ENCODE peak calls at places on chromosomes 3 and 15, in nine cellular contexts. One of them, this sample, is unnamed.

GRCh38 chr15:97959738-97960363 is 652 bp upstream of the ARRDC4 start:
- DNase-seq in fibroblast of lung: no peak
- DNase-seq in esophagus squamous epithelium: no peak
- DNase-seq in A549: no peak
- DNase-seq in adrenal gland: no peak
- DNase-seq in tibial artery: no peak
- DNase-seq in endodermal cell: no peak
- DNase-seq in psoas muscle: no peak
- DNase-seq in IMR-90: no peak
- DNase-seq in this sample: no peak

GRCh38 chr3:157127831-157128767 is 31.8 kb downstream of the CCNL1 start:
- DNase-seq in adrenal gland: peak; percentile 94
- DNase-seq in A549: peak; percentile 50
- DNase-seq in IMR-90: peak; percentile 89
- DNase-seq in psoas muscle: peak; percentile 51
- DNase-seq in endodermal cell: peak; percentile 73
- DNase-seq in esophagus squamous epithelium: no peak
- DNase-seq in fibroblast of lung: peak; percentile 88
- DNase-seq in tibial artery: peak; percentile 77
- DNase-seq in this sample: peak; percentile 93

GRCh38 chr15:39641187-39641889 is 60.5 kb downstream of the THBS1 start:
- DNase-seq in fibroblast of lung: peak; percentile 57
- DNase-seq in esophagus squamous epithelium: no peak
- DNase-seq in IMR-90: peak; percentile 48
- DNase-seq in psoas muscle: no peak
- DNase-seq in adrenal gland: no peak
- DNase-seq in endodermal cell: no peak
- DNase-seq in A549: no peak
- DNase-seq in tibial artery: no peak
- DNase-seq in this sample: peak; percentile 93

GRCh38 chr15:70086636-70087035 is 11.1 kb downstream of the TLE3 start:
- DNase-seq in endodermal cell: no peak
- DNase-seq in esophagus squamous epithelium: no peak
- DNase-seq in psoas muscle: no peak
- DNase-seq in tibial artery: peak; percentile 45
- DNase-seq in adrenal gland: no peak
- DNase-seq in fibroblast of lung: no peak
- DNase-seq in IMR-90: no peak
- DNase-seq in A549: no peak
- DNase-seq in this sample: no peak

GRCh38 chr3:54536450-54536849 is 391.4 kb downstream of the LRTM1 start:
- DNase-seq in A549: no peak
- DNase-seq in psoas muscle: peak; percentile 16
- DNase-seq in IMR-90: no peak
- DNase-seq in endodermal cell: no peak
- DNase-seq in adrenal gland: no peak
- DNase-seq in tibial artery: no peak
- DNase-seq in fibroblast of lung: no peak
- DNase-seq in esophagus squamous epithelium: no peak
- DNase-seq in this sample: no peak

GRCh38 chr3:156433138-156433537 is 121.8 kb downstream of the SSR3 start:
- DNase-seq in A549: no peak
- DNase-seq in esophagus squamous epithelium: no peak
- DNase-seq in IMR-90: peak; percentile 28
- DNase-seq in fibroblast of lung: peak; percentile 80
- DNase-seq in tibial artery: no peak
- DNase-seq in endodermal cell: no peak
- DNase-seq in psoas muscle: no peak
- DNase-seq in adrenal gland: no peak
- DNase-seq in this sample: peak; percentile 82

GRCh38 chr3:25246921-25247320 is 181.1 kb upstream of the RARB start:
- DNase-seq in A549: no peak
- DNase-seq in adrenal gland: no peak
- DNase-seq in endodermal cell: peak; percentile 64
- DNase-seq in fibroblast of lung: no peak
- DNase-seq in tibial artery: no peak
- DNase-seq in psoas muscle: no peak
- DNase-seq in esophagus squamous epithelium: no peak
- DNase-seq in IMR-90: no peak
- DNase-seq in this sample: no peak

GRCh38 chr3:126181398-126181725 is 976 bp upstream of the ALDH1L1 start:
- DNase-seq in fibroblast of lung: no peak
- DNase-seq in A549: no peak
- DNase-seq in IMR-90: no peak
- DNase-seq in psoas muscle: no peak
- DNase-seq in tibial artery: no peak
- DNase-seq in endodermal cell: no peak
- DNase-seq in esophagus squamous epithelium: no peak
- DNase-seq in adrenal gland: no peak
- DNase-seq in this sample: no peak

GRCh38 chr3:28299705-28300104 is 48.8 kb upstream of the ZCWPW2 start:
- DNase-seq in tibial artery: no peak
- DNase-seq in A549: no peak
- DNase-seq in adrenal gland: no peak
- DNase-seq in esophagus squamous epithelium: no peak
- DNase-seq in psoas muscle: no peak
- DNase-seq in fibroblast of lung: no peak
- DNase-seq in endodermal cell: no peak
- DNase-seq in IMR-90: no peak
- DNase-seq in this sample: no peak

GRCh38 chr15:25787855-25788521 is 75.1 kb downstream of the ATP10A start:
- DNase-seq in adrenal gland: no peak
- DNase-seq in IMR-90: peak; percentile 63
- DNase-seq in esophagus squamous epithelium: no peak
- DNase-seq in psoas muscle: no peak
- DNase-seq in tibial artery: peak; percentile 67
- DNase-seq in fibroblast of lung: peak; percentile 61
- DNase-seq in A549: peak; percentile 48
- DNase-seq in endodermal cell: no peak
- DNase-seq in this sample: no peak

GRCh38 chr15:25776071-25776740 is 86.9 kb downstream of the ATP10A start:
- DNase-seq in endodermal cell: no peak
- DNase-seq in psoas muscle: no peak
- DNase-seq in fibroblast of lung: no peak
- DNase-seq in IMR-90: no peak
- DNase-seq in adrenal gland: no peak
- DNase-seq in esophagus squamous epithelium: no peak
- DNase-seq in tibial artery: no peak
- DNase-seq in A549: no peak
- DNase-seq in this sample: no peak

GRCh38 chr3:49493901-49494300 is 23.8 kb downstream of the DAG1 start:
- DNase-seq in adrenal gland: no peak
- DNase-seq in A549: no peak
- DNase-seq in psoas muscle: no peak
- DNase-seq in endodermal cell: no peak
- DNase-seq in IMR-90: peak; percentile 39
- DNase-seq in tibial artery: no peak
- DNase-seq in esophagus squamous epithelium: no peak
- DNase-seq in fibroblast of lung: peak; percentile 90
- DNase-seq in this sample: no peak

GRCh38 chr3:46535746-46536145 is 30.4 kb downstream of the LRRC2 start:
- DNase-seq in psoas muscle: no peak
- DNase-seq in A549: no peak
- DNase-seq in fibroblast of lung: no peak
- DNase-seq in IMR-90: no peak
- DNase-seq in esophagus squamous epithelium: no peak
- DNase-seq in adrenal gland: no peak
- DNase-seq in tibial artery: no peak
- DNase-seq in endodermal cell: no peak
- DNase-seq in this sample: no peak
- H3K27ac ChIP-seq in psoas muscle: peak overlapping the region; percentile 82
- H3K27ac ChIP-seq in A549: no peak overlapping the region
- H3K27ac ChIP-seq in fibroblast of lung: no peak overlapping the region
- H3K27ac ChIP-seq in IMR-90: no peak overlapping the region
- H3K27ac ChIP-seq in esophagus squamous epithelium: no peak overlapping the region
- H3K27ac ChIP-seq in adrenal gland: no peak overlapping the region
- H3K27ac ChIP-seq in tibial artery: no peak overlapping the region
- H3K27ac ChIP-seq in endodermal cell: no peak overlapping the region
- H3K27ac ChIP-seq in this sample: no peak overlapping the region

GRCh38 chr3:70982700-70983140 is 600.8 kb downstream of the FOXP1 start:
- DNase-seq in fibroblast of lung: peak; percentile 86
- DNase-seq in tibial artery: peak; percentile 53
- DNase-seq in esophagus squamous epithelium: no peak
- DNase-seq in psoas muscle: peak; percentile 33
- DNase-seq in IMR-90: peak; percentile 86
- DNase-seq in A549: peak; percentile 48
- DNase-seq in endodermal cell: peak; percentile 49
- DNase-seq in adrenal gland: peak; percentile 76
- DNase-seq in this sample: peak; percentile 78

GRCh38 chr3:70982274-70982673 is 601.3 kb downstream of the FOXP1 start:
- DNase-seq in IMR-90: no peak
- DNase-seq in tibial artery: no peak
- DNase-seq in adrenal gland: no peak
- DNase-seq in psoas muscle: no peak
- DNase-seq in fibroblast of lung: no peak
- DNase-seq in esophagus squamous epithelium: no peak
- DNase-seq in endodermal cell: no peak
- DNase-seq in A549: no peak
- DNase-seq in this sample: no peak

GRCh38 chr3:70979983-70980645 is 603.4 kb downstream of the FOXP1 start:
- DNase-seq in endodermal cell: no peak
- DNase-seq in IMR-90: peak; percentile 35
- DNase-seq in fibroblast of lung: peak; percentile 84
- DNase-seq in A549: no peak
- DNase-seq in psoas muscle: no peak
- DNase-seq in tibial artery: no peak
- DNase-seq in adrenal gland: no peak
- DNase-seq in esophagus squamous epithelium: no peak
- DNase-seq in this sample: no peak

GRCh38 chr3:70980646-70981031 is 602.9 kb downstream of the FOXP1 start:
- DNase-seq in adrenal gland: no peak
- DNase-seq in A549: no peak
- DNase-seq in esophagus squamous epithelium: no peak
- DNase-seq in endodermal cell: no peak
- DNase-seq in IMR-90: peak; percentile 36
- DNase-seq in fibroblast of lung: peak; percentile 83
- DNase-seq in psoas muscle: no peak
- DNase-seq in tibial artery: no peak
- DNase-seq in this sample: no peak

GRCh38 chr3:70981252-70981933 is 602.1 kb downstream of the FOXP1 start:
- DNase-seq in fibroblast of lung: no peak
- DNase-seq in tibial artery: no peak
- DNase-seq in esophagus squamous epithelium: no peak
- DNase-seq in endodermal cell: no peak
- DNase-seq in A549: no peak
- DNase-seq in psoas muscle: no peak
- DNase-seq in IMR-90: no peak
- DNase-seq in adrenal gland: peak; percentile 36
- DNase-seq in this sample: no peak
- TF ChIP-seq CTCF in fibroblast of lung: no peak
- TF ChIP-seq CTCF in tibial artery: no peak
- TF ChIP-seq CTCF in esophagus squamous epithelium: no peak
- TF ChIP-seq CTCF in endodermal cell: no peak
- TF ChIP-seq CTCF in A549: no peak
- TF ChIP-seq CTCF in psoas muscle: no peak
- TF ChIP-seq CTCF in IMR-90: no peak
- TF ChIP-seq CTCF in adrenal gland: no peak
- TF ChIP-seq CTCF in this sample: no peak

DNA sequence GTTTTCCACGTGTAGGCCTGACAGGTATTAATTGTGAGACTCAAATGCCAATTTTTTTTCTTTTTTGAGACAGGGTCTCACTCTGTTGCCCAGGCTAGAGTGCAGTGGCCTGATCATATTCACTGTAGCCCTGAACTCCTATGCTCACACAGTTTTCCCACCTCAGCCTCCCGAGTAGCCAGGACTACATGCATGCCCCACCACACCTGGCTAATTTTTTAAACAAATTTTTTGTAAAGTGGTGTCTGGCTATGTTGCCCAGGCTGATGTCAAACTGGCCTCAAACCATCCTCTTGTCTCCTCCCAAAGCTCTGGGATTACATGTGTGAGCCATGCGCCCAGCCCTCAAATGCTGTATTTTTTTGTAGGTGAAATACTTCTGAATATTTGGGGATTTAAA is 14.0 kb downstream of the SLC25A36 start:
- DNase-seq in psoas muscle: no peak
- DNase-seq in A549: no peak
- DNase-seq in IMR-90: no peak
- DNase-seq in adrenal gland: no peak
- DNase-seq in endodermal cell: no peak
- DNase-seq in fibroblast of lung: no peak
- DNase-seq in esophagus squamous epithelium: no peak
- DNase-seq in tibial artery: no peak
- DNase-seq in this sample: no peak
- H3K4me1 ChIP-seq in psoas muscle: peaks cover 28% of the 10 kb centered on the region
- H3K4me1 ChIP-seq in A549: peaks cover 47% of the 10 kb centered on the region
- H3K4me1 ChIP-seq in IMR-90: peaks cover 16% of the 10 kb centered on the region
- H3K4me1 ChIP-seq in adrenal gland: peaks cover 21% of the 10 kb centered on the region
- H3K4me1 ChIP-seq in endodermal cell: peaks cover 4% of the 10 kb centered on the region
- H3K4me1 ChIP-seq in fibroblast of lung: no peaks in the 10 kb centered on the region
- H3K4me1 ChIP-seq in esophagus squamous epithelium: peaks cover 19% of the 10 kb centered on the region
- H3K4me1 ChIP-seq in tibial artery: peaks cover 10% of the 10 kb centered on the region
- H3K4me1 ChIP-seq in this sample: no peaks in the 10 kb centered on the region

GRCh38 chr15:48537277-48538113 is 108.0 kb downstream of the FBN1 start:
- DNase-seq in endodermal cell: no peak
- DNase-seq in A549: no peak
- DNase-seq in tibial artery: no peak
- DNase-seq in IMR-90: peak; percentile 52
- DNase-seq in esophagus squamous epithelium: no peak
- DNase-seq in fibroblast of lung: no peak
- DNase-seq in adrenal gland: no peak
- DNase-seq in psoas muscle: peak; percentile 25
- DNase-seq in this sample: no peak

GRCh38 chr15:48532938-48533337 is 112.6 kb downstream of the FBN1 start:
- DNase-seq in A549: no peak
- DNase-seq in adrenal gland: no peak
- DNase-seq in fibroblast of lung: no peak
- DNase-seq in endodermal cell: no peak
- DNase-seq in IMR-90: no peak
- DNase-seq in psoas muscle: no peak
- DNase-seq in esophagus squamous epithelium: no peak
- DNase-seq in tibial artery: no peak
- DNase-seq in this sample: no peak

GRCh38 chr15:48533982-48534381 is 111.5 kb downstream of the FBN1 start:
- DNase-seq in fibroblast of lung: no peak
- DNase-seq in endodermal cell: no peak
- DNase-seq in tibial artery: no peak
- DNase-seq in adrenal gland: no peak
- DNase-seq in A549: no peak
- DNase-seq in psoas muscle: no peak
- DNase-seq in esophagus squamous epithelium: no peak
- DNase-seq in IMR-90: no peak
- DNase-seq in this sample: no peak

GRCh38 chr15:48538941-48539340 is 106.6 kb downstream of the FBN1 start:
- DNase-seq in A549: no peak
- DNase-seq in esophagus squamous epithelium: no peak
- DNase-seq in fibroblast of lung: no peak
- DNase-seq in tibial artery: no peak
- DNase-seq in psoas muscle: no peak
- DNase-seq in endodermal cell: no peak
- DNase-seq in adrenal gland: no peak
- DNase-seq in IMR-90: no peak
- DNase-seq in this sample: no peak

DNA sequence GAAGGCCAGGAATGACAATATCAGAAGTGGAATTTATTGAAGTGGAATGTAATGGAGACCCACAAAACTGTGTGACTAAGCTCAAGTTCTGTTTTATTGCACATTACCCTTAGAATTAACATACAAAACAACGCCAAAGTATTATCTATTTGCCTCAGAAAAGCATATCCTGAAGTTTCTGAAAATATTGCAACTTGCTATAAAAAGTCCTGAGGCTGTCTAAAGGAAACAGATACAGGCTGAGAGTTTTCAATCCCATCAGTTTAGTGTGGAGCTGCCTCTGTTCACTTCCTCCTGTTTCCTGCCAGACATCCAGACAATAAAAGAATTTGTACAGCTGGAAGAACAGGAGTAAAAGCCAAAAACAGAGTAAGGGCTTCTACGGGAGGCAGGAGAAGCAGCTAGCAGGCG is 108.8 kb downstream of the FBN1 start:
- DNase-seq in psoas muscle: no peak
- DNase-seq in IMR-90: peak; percentile 35
- DNase-seq in adrenal gland: no peak
- DNase-seq in A549: no peak
- DNase-seq in esophagus squamous epithelium: no peak
- DNase-seq in fibroblast of lung: peak; percentile 63
- DNase-seq in tibial artery: no peak
- DNase-seq in endodermal cell: no peak
- DNase-seq in this sample: no peak
- H3K27ac ChIP-seq in psoas muscle: no peak overlapping the region
- H3K27ac ChIP-seq in IMR-90: peak overlapping the region; percentile 10
- H3K27ac ChIP-seq in adrenal gland: no peak overlapping the region
- H3K27ac ChIP-seq in A549: no peak overlapping the region
- H3K27ac ChIP-seq in esophagus squamous epithelium: peak overlapping the region; percentile 36
- H3K27ac ChIP-seq in fibroblast of lung: peak overlapping the region; percentile 58
- H3K27ac ChIP-seq in tibial artery: no peak overlapping the region
- H3K27ac ChIP-seq in endodermal cell: no peak overlapping the region
- H3K27ac ChIP-seq in this sample: no peak overlapping the region